ENCODE peak calls at places on chromosomes 5 and 9, in four cellular contexts. One of them, this sample, is unnamed.

GRCh38 chr9:11931109-11931508 is 762.1 kb upstream of the TYRP1 start:
- DNase-seq in tibial artery: no peak
- DNase-seq in body of pancreas: no peak
- DNase-seq in RWPE1: peak
- DNase-seq in this sample: peak

GRCh38 chr5:78666041-78666444 is 17.5 kb upstream of the LHFPL2 start:
- DNase-seq in tibial artery: no peak
- DNase-seq in body of pancreas: no peak
- DNase-seq in RWPE1: no peak
- DNase-seq in this sample: peak

GRCh38 chr9:88322906-88323566 is 65.2 kb upstream of the SPIN1 start:
- DNase-seq in tibial artery: no peak
- DNase-seq in body of pancreas: no peak
- DNase-seq in RWPE1: no peak
- DNase-seq in this sample: peak

GRCh38 chr9:69919461-69920061 is 98.9 kb downstream of the CFAP95 start:
- DNase-seq in tibial artery: no peak
- DNase-seq in body of pancreas: no peak
- DNase-seq in RWPE1: peak
- DNase-seq in this sample: peak

GRCh38 chr5:39138182-39138487 is 63.9 kb upstream of the RICTOR start:
- DNase-seq in tibial artery: no peak
- DNase-seq in body of pancreas: no peak
- DNase-seq in RWPE1: no peak
- DNase-seq in this sample: no peak

GRCh38 chr5:160506006-160507004 is 84.7 kb downstream of the PTTG1 start:
- DNase-seq in tibial artery: no peak
- DNase-seq in body of pancreas: no peak
- DNase-seq in RWPE1: no peak
- DNase-seq in this sample: peak

GRCh38 chr9:22217254-22217653 is 208.1 kb upstream of the CDKN2B start:
- DNase-seq in tibial artery: no peak
- DNase-seq in body of pancreas: no peak
- DNase-seq in RWPE1: no peak
- DNase-seq in this sample: no peak

GRCh38 chr9:134356496-134357470 is 30.5 kb downstream of the RXRA start:
- DNase-seq in tibial artery: no peak
- DNase-seq in body of pancreas: peak
- DNase-seq in RWPE1: peak
- DNase-seq in this sample: no peak

GRCh38 chr5:92841604-92842155 is 739.3 kb downstream of the NR2F1-AS1 start:
- DNase-seq in tibial artery: no peak
- DNase-seq in body of pancreas: no peak
- DNase-seq in RWPE1: no peak
- DNase-seq in this sample: no peak

GRCh38 chr9:127130235-127130634 is 7.8 kb upstream of the ANGPTL2 start:
- DNase-seq in tibial artery: no peak
- DNase-seq in body of pancreas: no peak
- DNase-seq in RWPE1: no peak
- DNase-seq in this sample: no peak

GRCh38 chr5:124372457-124372856 is 374.0 kb downstream of the ZNF608 start:
- DNase-seq in tibial artery: no peak
- DNase-seq in body of pancreas: no peak
- DNase-seq in RWPE1: no peak
- DNase-seq in this sample: no peak

GRCh38 chr9:137138058-137138697 is 776 bp upstream of the GRIN1 start:
- DNase-seq in tibial artery: no peak
- DNase-seq in body of pancreas: no peak
- DNase-seq in RWPE1: no peak
- DNase-seq in this sample: no peak

GRCh38 chr9:127628644-127629467 is 16.8 kb downstream of the STXBP1 start:
- DNase-seq in tibial artery: peak
- DNase-seq in body of pancreas: no peak
- DNase-seq in RWPE1: peak
- DNase-seq in this sample: no peak

GRCh38 chr5:10432059-10433008 is 9.3 kb upstream of the ROPN1L start:
- DNase-seq in tibial artery: no peak
- DNase-seq in body of pancreas: no peak
- DNase-seq in RWPE1: no peak
- DNase-seq in this sample: no peak

GRCh38 chr5:171681061-171681460 is 104.6 kb upstream of the SMIM23 start:
- DNase-seq in tibial artery: no peak
- DNase-seq in body of pancreas: no peak
- DNase-seq in RWPE1: no peak
- DNase-seq in this sample: no peak

GRCh38 chr5:117286813-117287212 is 712.2 kb upstream of the SEMA6A start:
- DNase-seq in tibial artery: no peak
- DNase-seq in body of pancreas: no peak
- DNase-seq in RWPE1: no peak
- DNase-seq in this sample: no peak

GRCh38 chr5:82334085-82334680 is 56.0 kb upstream of the RPS23 start:
- DNase-seq in tibial artery: no peak
- DNase-seq in body of pancreas: no peak
- DNase-seq in RWPE1: no peak
- DNase-seq in this sample: no peak

GRCh38 chr9:33306037-33306436 is 15.7 kb downstream of the NFX1 start:
- DNase-seq in tibial artery: no peak
- DNase-seq in body of pancreas: no peak
- DNase-seq in RWPE1: no peak
- DNase-seq in this sample: no peak

GRCh38 chr5:180866296-180866695 is 5.2 kb upstream of the ZFP62 start:
- DNase-seq in tibial artery: no peak
- DNase-seq in body of pancreas: no peak
- DNase-seq in RWPE1: no peak
- DNase-seq in this sample: no peak

GRCh38 chr9:16673171-16673570 is 197.3 kb downstream of the BNC2 start:
- DNase-seq in tibial artery: no peak
- DNase-seq in body of pancreas: no peak
- DNase-seq in RWPE1: no peak
- DNase-seq in this sample: peak

GRCh38 chr5:103273952-103274351 is 15.4 kb downstream of the MACIR start:
- DNase-seq in tibial artery: no peak
- DNase-seq in body of pancreas: no peak
- DNase-seq in RWPE1: no peak
- DNase-seq in this sample: no peak

GRCh38 chr5:157451806-157452205 is 8.2 kb upstream of the NIPAL4 start:
- DNase-seq in tibial artery: no peak
- DNase-seq in body of pancreas: no peak
- DNase-seq in RWPE1: no peak
- DNase-seq in this sample: no peak

DNA sequence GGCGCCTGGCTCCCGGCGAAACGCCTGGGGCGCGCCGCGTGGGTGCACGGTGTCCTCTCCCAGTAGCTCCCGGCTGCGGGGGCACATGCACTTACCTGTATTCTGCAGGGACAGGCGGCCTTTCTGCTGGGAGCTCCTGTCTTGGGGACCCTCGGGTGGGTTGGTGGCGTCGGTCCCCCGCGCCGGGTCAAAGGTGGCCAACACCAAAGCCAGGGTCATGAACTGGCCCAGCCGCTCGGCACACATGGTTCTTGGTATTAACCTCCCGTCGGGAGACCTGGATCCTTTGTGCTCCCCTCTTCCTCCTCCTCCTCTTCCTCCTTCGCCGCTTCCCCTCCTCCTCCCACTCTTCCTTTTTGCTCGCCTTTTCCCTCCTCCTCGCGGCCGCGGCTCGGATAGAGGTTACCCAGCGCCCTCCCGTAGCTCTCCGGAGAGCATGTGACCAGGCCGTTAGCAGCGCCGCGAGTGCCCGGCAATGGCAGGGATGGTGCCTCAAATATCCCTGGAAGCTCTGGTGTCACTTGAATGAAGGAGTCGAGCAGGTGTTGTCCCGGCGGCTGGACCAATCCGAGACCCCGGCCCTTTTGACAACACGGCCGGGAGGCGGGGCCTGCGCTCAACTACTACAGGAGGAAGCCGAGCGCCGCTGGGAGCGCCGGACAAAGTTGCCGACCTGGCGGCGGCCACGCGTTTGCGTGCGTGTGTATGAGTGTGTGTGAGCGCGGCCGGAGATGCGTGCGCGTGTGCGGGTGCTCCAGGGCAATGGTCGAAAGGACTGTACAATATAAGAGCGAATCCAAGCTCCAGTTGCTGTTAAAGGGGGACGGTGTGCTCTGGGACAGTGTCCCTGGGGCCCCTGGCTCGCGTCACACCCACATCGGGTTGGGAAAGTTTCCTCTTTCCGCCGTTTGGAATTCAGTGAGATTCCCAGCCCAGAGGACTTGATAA is at the start of gene STC2:
- DNase-seq in tibial artery: peak
- DNase-seq in body of pancreas: peak
- DNase-seq in RWPE1: peak
- DNase-seq in this sample: peak
- TF ChIP-seq CTCF in tibial artery: no peak
- TF ChIP-seq CTCF in body of pancreas: no peak
- TF ChIP-seq CTCF in RWPE1: no peak
- TF ChIP-seq CTCF in this sample: peak

DNA sequence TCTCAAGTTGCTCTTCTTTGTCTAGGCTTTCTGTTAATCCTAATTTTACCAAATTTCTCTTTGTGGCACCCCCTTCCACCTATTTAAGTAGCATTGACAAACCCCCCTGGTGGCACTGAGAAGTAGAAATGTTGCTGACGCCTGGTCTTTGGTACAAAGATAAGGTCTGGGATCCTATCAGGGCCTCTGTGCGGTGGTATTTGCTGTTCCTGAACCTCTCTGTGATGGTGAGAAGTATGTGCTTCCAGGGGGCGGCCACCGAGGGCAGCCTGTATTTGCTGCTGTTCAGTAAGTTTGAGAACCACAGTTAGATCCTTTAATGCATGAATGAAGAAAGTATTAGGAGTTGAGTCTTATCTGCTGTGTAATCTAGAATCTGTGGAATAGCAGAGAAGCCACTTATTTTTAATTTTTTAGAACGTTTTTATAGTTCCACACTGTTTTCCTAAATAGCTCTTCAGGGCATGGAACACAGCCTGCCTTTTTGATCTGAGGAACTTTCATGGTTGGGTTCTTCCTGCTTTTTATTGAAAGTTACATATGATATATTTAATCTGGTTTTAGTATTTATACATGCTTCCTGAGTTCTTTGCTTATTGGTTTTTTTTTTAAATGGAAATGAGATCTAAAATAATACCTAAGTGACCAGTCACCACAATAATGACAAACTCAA is 124.2 kb downstream of the TRIO start:
- DNase-seq in tibial artery: no peak
- DNase-seq in body of pancreas: no peak
- DNase-seq in RWPE1: no peak
- DNase-seq in this sample: no peak
- TF ChIP-seq CTCF in tibial artery: no peak
- TF ChIP-seq CTCF in body of pancreas: no peak
- TF ChIP-seq CTCF in RWPE1: no peak
- TF ChIP-seq CTCF in this sample: peak

DNA sequence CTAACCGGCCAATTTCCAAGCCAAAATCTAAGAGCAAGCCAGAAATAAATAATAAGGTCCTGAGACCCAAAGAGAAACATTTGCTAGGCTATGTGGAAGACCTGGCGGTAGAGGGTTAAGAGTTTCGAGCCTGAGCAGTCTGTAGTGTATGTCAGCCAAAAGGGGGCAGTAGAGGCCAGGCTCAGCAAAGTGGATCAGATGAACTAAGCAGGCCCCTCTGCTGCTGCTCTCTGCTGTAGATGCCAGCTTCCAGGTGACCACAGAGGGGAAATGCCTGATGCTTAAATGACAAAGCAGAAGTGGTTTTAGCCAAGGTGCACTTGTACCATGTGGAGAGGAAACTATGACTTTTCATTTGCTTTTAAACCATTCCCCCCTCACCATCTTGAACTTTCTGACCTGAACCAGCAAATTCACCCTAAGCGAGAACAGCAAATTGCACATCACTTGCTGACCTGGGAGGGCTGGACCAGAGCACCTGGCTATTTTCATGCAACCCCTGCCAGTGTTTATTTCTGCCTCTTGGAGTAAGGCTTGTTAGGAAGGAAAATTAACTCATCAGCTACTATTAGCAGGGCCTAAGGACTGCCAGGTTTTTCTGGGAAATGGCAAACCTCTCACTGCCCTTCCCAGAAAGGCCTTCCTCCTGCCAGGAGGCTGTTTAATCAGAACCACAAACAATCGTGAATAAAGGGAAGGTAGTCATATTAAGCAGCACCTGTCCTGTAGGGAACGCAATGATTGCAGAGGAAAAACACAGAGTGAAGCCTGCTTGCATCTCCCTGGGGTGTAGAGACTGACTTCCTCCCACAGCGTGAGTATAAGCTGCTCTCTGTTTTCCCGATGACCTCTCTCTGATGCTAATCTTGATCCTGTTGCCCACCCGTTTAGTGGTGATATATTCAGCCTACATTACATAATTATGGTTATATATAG is 818.2 kb downstream of the TLR4 start:
- DNase-seq in tibial artery: no peak
- DNase-seq in body of pancreas: peak
- DNase-seq in RWPE1: peak
- DNase-seq in this sample: peak
- TF ChIP-seq CTCF in tibial artery: peak
- TF ChIP-seq CTCF in body of pancreas: peak
- TF ChIP-seq CTCF in RWPE1: peak
- TF ChIP-seq CTCF in this sample: peak

GRCh38 chr5:95620870-95621838 is 1.3 kb downstream of the GPR150 start:
- DNase-seq in tibial artery: peak
- DNase-seq in body of pancreas: peak
- DNase-seq in RWPE1: no peak
- DNase-seq in this sample: no peak

GRCh38 chr5:95619518-95620029 is 313 bp upstream of the GPR150 start:
- DNase-seq in tibial artery: no peak
- DNase-seq in body of pancreas: no peak
- DNase-seq in RWPE1: no peak
- DNase-seq in this sample: no peak

GRCh38 chr5:95619096-95619495 is 791 bp upstream of the GPR150 start:
- DNase-seq in tibial artery: no peak
- DNase-seq in body of pancreas: no peak
- DNase-seq in RWPE1: no peak
- DNase-seq in this sample: no peak

GRCh38 chr5:95621839-95622629 is 2.1 kb downstream of the GPR150 start:
- DNase-seq in tibial artery: no peak
- DNase-seq in body of pancreas: peak
- DNase-seq in RWPE1: no peak
- DNase-seq in this sample: no peak

DNA sequence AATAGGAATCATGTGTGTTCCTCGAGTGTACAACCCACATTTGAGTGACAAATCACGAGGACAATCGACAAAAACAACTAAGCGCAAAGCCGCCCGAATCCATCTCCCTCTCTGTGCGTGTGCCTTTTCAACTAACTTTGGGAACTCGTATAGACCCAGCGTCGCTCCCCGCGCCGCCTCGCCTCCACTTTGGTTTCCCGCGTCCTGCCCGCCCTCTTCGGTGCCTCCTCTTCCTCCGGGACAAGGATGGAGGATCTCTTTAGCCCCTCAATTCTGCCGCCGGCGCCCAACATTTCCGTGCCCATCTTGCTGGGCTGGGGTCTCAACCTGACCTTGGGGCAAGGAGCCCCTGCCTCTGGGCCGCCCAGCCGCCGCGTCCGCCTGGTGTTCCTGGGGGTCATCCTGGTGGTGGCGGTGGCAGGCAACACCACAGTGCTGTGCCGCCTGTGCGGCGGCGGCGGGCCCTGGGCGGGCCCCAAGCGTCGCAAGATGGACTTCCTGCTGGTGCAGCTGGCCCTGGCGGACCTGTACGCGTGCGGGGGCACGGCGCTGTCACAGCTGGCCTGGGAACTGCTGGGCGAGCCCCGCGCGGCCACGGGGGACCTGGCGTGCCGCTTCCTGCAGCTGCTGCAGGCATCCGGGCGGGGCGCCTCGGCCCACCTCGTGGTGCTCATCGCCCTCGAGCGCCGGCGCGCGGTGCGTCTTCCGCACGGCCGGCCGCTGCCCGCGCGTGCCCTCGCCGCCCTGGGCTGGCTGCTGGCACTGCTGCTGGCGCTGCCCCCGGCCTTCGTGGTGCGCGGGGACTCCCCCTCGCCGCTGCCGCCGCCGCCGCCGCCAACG is at the start of gene GPR150:
- DNase-seq in tibial artery: peak
- DNase-seq in body of pancreas: peak
- DNase-seq in RWPE1: peak
- DNase-seq in this sample: peak
- TF ChIP-seq CTCF in tibial artery: no peak
- TF ChIP-seq CTCF in body of pancreas: no peak
- TF ChIP-seq CTCF in RWPE1: peak
- TF ChIP-seq CTCF in this sample: no peak

This sample was measured in astrocyte of the spinal cord.